ENCODE peak calls at places on chromosomes 1 and 21, in four cellular contexts. One of them, this sample, is unnamed.

GRCh38 chr1:64043976-64044375 is 159.4 kb upstream of the UBE2U start:
- DNase-seq in IMR-90: peak
- DNase-seq in fibroblast of lung: peak
- DNase-seq in pancreas: no peak
- DNase-seq in this sample: peak

GRCh38 chr1:235883261-235883927 is 16.7 kb upstream of the LYST start:
- DNase-seq in IMR-90: peak
- DNase-seq in fibroblast of lung: peak
- DNase-seq in pancreas: peak
- DNase-seq in this sample: peak

GRCh38 chr1:1144843-1145546 is 28.7 kb upstream of the TTLL10 start:
- DNase-seq in IMR-90: no peak
- DNase-seq in fibroblast of lung: no peak
- DNase-seq in pancreas: no peak
- DNase-seq in this sample: no peak

GRCh38 chr1:46333300-46334029 is 7.1 kb upstream of the NSUN4 start:
- DNase-seq in IMR-90: peak
- DNase-seq in fibroblast of lung: peak
- DNase-seq in pancreas: no peak
- DNase-seq in this sample: peak

GRCh38 chr1:47659141-47659540 is 221.3 kb downstream of the FOXD2 start:
- DNase-seq in IMR-90: no peak
- DNase-seq in fibroblast of lung: no peak
- DNase-seq in pancreas: no peak
- DNase-seq in this sample: no peak

GRCh38 chr1:208093754-208094719 is 150.1 kb downstream of the PLXNA2 start:
- DNase-seq in IMR-90: peak
- DNase-seq in fibroblast of lung: peak
- DNase-seq in pancreas: peak
- DNase-seq in this sample: peak

GRCh38 chr1:87109012-87109411 is 194.6 kb downstream of the HS2ST1 start:
- DNase-seq in IMR-90: peak
- DNase-seq in fibroblast of lung: peak
- DNase-seq in pancreas: no peak
- DNase-seq in this sample: no peak

GRCh38 chr1:40936878-40937484 is 42.5 kb upstream of the CTPS1 start:
- DNase-seq in IMR-90: peak
- DNase-seq in fibroblast of lung: peak
- DNase-seq in pancreas: no peak
- DNase-seq in this sample: no peak

GRCh38 chr1:203278087-203278884 is 27.0 kb upstream of the BTG2 start:
- DNase-seq in IMR-90: peak
- DNase-seq in fibroblast of lung: peak
- DNase-seq in pancreas: peak
- DNase-seq in this sample: peak

GRCh38 chr1:244361764-244362473 is 89.8 kb downstream of the ADSS2 start:
- DNase-seq in IMR-90: peak
- DNase-seq in fibroblast of lung: peak
- DNase-seq in pancreas: no peak
- DNase-seq in this sample: no peak

GRCh38 chr1:60998786-60999185 is 83.6 kb upstream of the NFIA start:
- DNase-seq in IMR-90: no peak
- DNase-seq in fibroblast of lung: no peak
- DNase-seq in pancreas: no peak
- DNase-seq in this sample: no peak

GRCh38 chr1:89454845-89455521 is 69.6 kb upstream of the LRRC8B start:
- DNase-seq in IMR-90: peak
- DNase-seq in fibroblast of lung: peak
- DNase-seq in pancreas: no peak
- DNase-seq in this sample: peak

GRCh38 chr1:98439471-98439870 is 222.1 kb upstream of the SNX7 start:
- DNase-seq in IMR-90: no peak
- DNase-seq in fibroblast of lung: no peak
- DNase-seq in pancreas: no peak
- DNase-seq in this sample: no peak

GRCh38 chr1:205976708-205977107 is 26.5 kb downstream of the RAB7B start:
- DNase-seq in IMR-90: peak
- DNase-seq in fibroblast of lung: peak
- DNase-seq in pancreas: no peak
- DNase-seq in this sample: peak

GRCh38 chr1:9559673-9560072 is 20.4 kb downstream of the SLC25A33 start:
- DNase-seq in IMR-90: no peak
- DNase-seq in fibroblast of lung: no peak
- DNase-seq in pancreas: no peak
- DNase-seq in this sample: no peak
- H3K27ac ChIP-seq in IMR-90: no peak
- H3K27ac ChIP-seq in fibroblast of lung: no peak
- H3K27ac ChIP-seq in pancreas: no peak
- H3K27ac ChIP-seq in this sample: peak

GRCh38 chr1:115275216-115275615 is 62.8 kb downstream of the NGF start:
- DNase-seq in IMR-90: peak
- DNase-seq in fibroblast of lung: no peak
- DNase-seq in pancreas: no peak
- DNase-seq in this sample: peak
- TF ChIP-seq CTCF in IMR-90: peak
- TF ChIP-seq CTCF in fibroblast of lung: peak
- TF ChIP-seq CTCF in pancreas: no peak
- TF ChIP-seq CTCF in this sample: no peak

GRCh38 chr1:231041705-231042261 is 1.7 kb upstream of the FAM89A start:
- DNase-seq in IMR-90: no peak
- DNase-seq in fibroblast of lung: no peak
- DNase-seq in pancreas: no peak
- DNase-seq in this sample: no peak
- H3K27ac ChIP-seq in IMR-90: no peak
- H3K27ac ChIP-seq in fibroblast of lung: no peak
- H3K27ac ChIP-seq in pancreas: no peak
- H3K27ac ChIP-seq in this sample: no peak

GRCh38 chr1:232793944-232794343 is 11.3 kb upstream of the MAP10 start:
- DNase-seq in IMR-90: peak
- DNase-seq in fibroblast of lung: peak
- DNase-seq in pancreas: no peak
- DNase-seq in this sample: peak
- TF ChIP-seq CTCF in IMR-90: peak
- TF ChIP-seq CTCF in fibroblast of lung: peak
- TF ChIP-seq CTCF in pancreas: no peak
- TF ChIP-seq CTCF in this sample: peak

GRCh38 chr1:58812468-58812867 is 28.6 kb upstream of the JUN start:
- DNase-seq in IMR-90: no peak
- DNase-seq in fibroblast of lung: no peak
- DNase-seq in pancreas: no peak
- DNase-seq in this sample: no peak

GRCh38 chr1:58814251-58815068 is 30.6 kb upstream of the JUN start:
- DNase-seq in IMR-90: peak
- DNase-seq in fibroblast of lung: peak
- DNase-seq in pancreas: peak
- DNase-seq in this sample: peak

GRCh38 chr1:58813801-58814200 is 30.0 kb upstream of the JUN start:
- DNase-seq in IMR-90: no peak
- DNase-seq in fibroblast of lung: no peak
- DNase-seq in pancreas: no peak
- DNase-seq in this sample: no peak

GRCh38 chr1:58812926-58813325 is 29.1 kb upstream of the JUN start:
- DNase-seq in IMR-90: no peak
- DNase-seq in fibroblast of lung: no peak
- DNase-seq in pancreas: no peak
- DNase-seq in this sample: no peak

GRCh38 chr1:58813361-58813760 is 29.5 kb upstream of the JUN start:
- DNase-seq in IMR-90: peak
- DNase-seq in fibroblast of lung: peak
- DNase-seq in pancreas: no peak
- DNase-seq in this sample: no peak
- H3K27ac ChIP-seq in IMR-90: no peak
- H3K27ac ChIP-seq in fibroblast of lung: no peak
- H3K27ac ChIP-seq in pancreas: peak
- H3K27ac ChIP-seq in this sample: peak

DNA sequence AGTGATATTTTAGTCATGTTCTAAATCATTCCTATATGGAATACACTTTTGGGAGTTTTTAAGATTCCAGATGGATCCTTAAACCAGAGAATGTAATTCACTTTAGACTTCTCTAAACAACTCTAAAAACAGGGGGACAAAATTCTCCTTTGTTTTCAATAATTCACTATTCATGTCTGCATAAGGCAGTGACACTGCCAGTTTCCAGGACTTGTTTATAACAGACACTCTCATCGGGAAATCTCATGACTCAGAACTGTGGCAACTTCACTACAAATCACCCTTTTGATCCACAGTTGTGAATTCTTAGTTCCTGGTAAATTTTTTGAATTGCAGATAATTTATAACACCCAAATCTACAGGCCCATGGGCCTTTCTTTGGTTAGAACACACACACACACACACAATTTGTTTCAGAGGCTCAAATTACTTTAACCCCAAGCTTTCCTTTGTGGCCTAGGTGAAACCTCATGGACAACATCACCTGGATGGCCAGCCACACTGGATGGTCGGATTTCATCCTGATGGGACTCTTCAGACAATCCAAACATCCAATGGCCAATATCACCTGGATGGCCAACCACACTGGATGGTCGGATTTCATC is at the start of gene OR2T4:
- DNase-seq in IMR-90: no peak
- DNase-seq in fibroblast of lung: no peak
- DNase-seq in pancreas: no peak
- DNase-seq in this sample: no peak
- TF ChIP-seq CTCF in IMR-90: no peak
- TF ChIP-seq CTCF in fibroblast of lung: no peak
- TF ChIP-seq CTCF in pancreas: no peak
- TF ChIP-seq CTCF in this sample: no peak

DNA sequence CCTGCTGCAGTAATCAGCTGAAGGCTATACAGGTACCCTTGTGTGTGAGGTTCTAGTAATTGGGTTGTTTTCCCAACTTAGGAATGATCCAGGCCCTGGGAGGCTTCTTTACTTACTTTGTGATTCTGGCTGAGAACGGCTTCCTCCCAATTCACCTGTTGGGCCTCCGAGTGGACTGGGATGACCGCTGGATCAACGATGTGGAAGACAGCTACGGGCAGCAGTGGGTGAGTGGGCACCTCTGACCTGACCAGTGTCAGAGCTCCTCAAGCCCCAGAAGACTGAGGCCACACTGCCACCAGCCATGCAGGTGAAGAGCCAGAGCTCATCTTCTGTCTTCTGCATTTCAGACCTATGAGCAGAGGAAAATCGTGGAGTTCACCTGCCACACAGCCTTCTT is 27.7 kb downstream of the ATP1A1 start:
- DNase-seq in IMR-90: no peak
- DNase-seq in fibroblast of lung: no peak
- DNase-seq in pancreas: no peak
- DNase-seq in this sample: no peak
- H3K27ac ChIP-seq in IMR-90: no peak
- H3K27ac ChIP-seq in fibroblast of lung: no peak
- H3K27ac ChIP-seq in pancreas: peak
- H3K27ac ChIP-seq in this sample: no peak

GRCh38 chr1:173914366-173914871 is 2.7 kb downstream of the SERPINC1 start:
- DNase-seq in IMR-90: peak
- DNase-seq in fibroblast of lung: no peak
- DNase-seq in pancreas: no peak
- DNase-seq in this sample: peak
- TF ChIP-seq CTCF in IMR-90: peak
- TF ChIP-seq CTCF in fibroblast of lung: peak
- TF ChIP-seq CTCF in pancreas: peak
- TF ChIP-seq CTCF in this sample: peak

DNA sequence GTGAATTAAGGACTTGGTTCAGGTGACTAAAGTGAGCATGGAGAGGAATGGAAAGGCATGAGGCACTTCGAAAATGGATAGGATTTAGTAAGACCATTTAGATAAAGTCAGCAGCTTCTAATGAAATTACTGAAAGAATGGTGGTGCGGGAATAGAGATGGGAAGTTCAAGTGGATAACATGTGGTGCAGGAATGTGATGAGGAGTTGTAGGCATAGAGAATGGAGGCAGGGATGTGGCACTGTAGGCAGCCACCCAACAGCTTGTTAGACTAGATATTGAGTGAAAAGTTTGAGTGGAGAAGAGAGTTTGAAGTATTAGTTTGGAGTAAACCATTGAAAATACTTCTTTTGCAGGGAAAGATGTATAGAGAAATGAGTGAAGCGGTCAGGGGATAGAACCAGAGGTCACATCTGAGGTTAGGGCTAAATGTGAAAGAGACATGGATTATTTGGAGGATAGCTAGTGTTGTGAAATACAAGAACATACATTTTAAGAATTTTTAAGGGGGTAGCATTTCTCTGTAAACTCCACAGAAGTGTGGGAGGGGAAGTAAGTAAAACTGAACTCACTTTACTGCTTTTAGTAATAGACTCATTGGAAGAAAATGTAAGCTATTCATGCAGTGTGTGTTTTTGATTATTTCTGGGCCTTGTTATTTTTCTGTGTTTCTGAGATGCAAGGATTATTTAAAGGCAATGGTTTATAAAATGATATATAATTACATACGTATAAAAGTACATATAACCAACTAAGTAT is 46.2 kb downstream of the DYRK1A start:
- DNase-seq in IMR-90: peak
- DNase-seq in fibroblast of lung: peak
- DNase-seq in pancreas: no peak
- DNase-seq in this sample: no peak
- H3K27ac ChIP-seq in IMR-90: peak
- H3K27ac ChIP-seq in fibroblast of lung: peak
- H3K27ac ChIP-seq in pancreas: no peak
- H3K27ac ChIP-seq in this sample: no peak

GRCh38 chr1:194118086-194118485 is 931.7 kb upstream of the B3GALT2 start:
- DNase-seq in IMR-90: no peak
- DNase-seq in fibroblast of lung: no peak
- DNase-seq in pancreas: no peak
- DNase-seq in this sample: no peak

GRCh38 chr1:194114288-194114687 is 927.9 kb upstream of the B3GALT2 start:
- DNase-seq in IMR-90: no peak
- DNase-seq in fibroblast of lung: no peak
- DNase-seq in pancreas: no peak
- DNase-seq in this sample: no peak

GRCh38 chr1:194117582-194117981 is 931.2 kb upstream of the B3GALT2 start:
- DNase-seq in IMR-90: no peak
- DNase-seq in fibroblast of lung: no peak
- DNase-seq in pancreas: no peak
- DNase-seq in this sample: no peak
- TF ChIP-seq CTCF in IMR-90: no peak
- TF ChIP-seq CTCF in fibroblast of lung: no peak
- TF ChIP-seq CTCF in pancreas: no peak
- TF ChIP-seq CTCF in this sample: no peak

This sample was measured in RWPE1.